ENCODE peak calls at places on chromosome 10, in six cellular contexts. K is ELF-1, O is breast epithelium, B is K562, Q is T-helper 9 cell, E is activated T-cell treated with anti-CD3 and anti-CD28 coated beads for 1 hour. T is an unnamed sample.

GRCh38 chr10:77648472-77648871 is 10.9 kb upstream of the KCNMA1 start:
- DNase-seq in B (no peak), K (no peak), Q (no peak), E (no peak), O (no peak), T (no peak)

GRCh38 chr10:104120903-104121484 is 977 bp upstream of the SFR1 start:
- DNase-seq in E (peak), Q (peak), O (peak), K (peak), B (peak), T (peak)

GRCh38 chr10:54402576-54402975 is 398.5 kb downstream of the PCDH15 start:
- DNase-seq in K (no peak), O (no peak), E (no peak), B (peak), Q (no peak), T (no peak)

GRCh38 chr10:97270523-97271154 is 21.8 kb downstream of the ARHGAP19 start:
- DNase-seq in O (peak), E (no peak), B (no peak), K (no peak), Q (no peak), T (no peak)

GRCh38 chr10:86306628-86307278 is 59.8 kb downstream of the GRID1 start:
- DNase-seq in K (no peak), E (no peak), B (peak), O (no peak), Q (no peak), T (no peak)

GRCh38 chr10:132961420-132961803 is 19.0 kb upstream of the CFAP46 start:
- DNase-seq in O (no peak), Q (no peak), K (no peak), E (no peak), B (no peak), T (no peak)

GRCh38 chr10:59508296-59508695 is 145.9 kb upstream of the FAM13C start:
- DNase-seq in B (no peak), Q (no peak), E (no peak), K (no peak), O (no peak), T (no peak)

GRCh38 chr10:95242581-95243317 is 48.1 kb downstream of the PDLIM1 start:
- DNase-seq in O (no peak), E (no peak), Q (no peak), K (peak), B (peak), T (no peak)

GRCh38 chr10:598415-599170 is 90.9 kb downstream of the DIP2C start:
- DNase-seq in B (no peak), Q (no peak), K (peak), O (no peak), E (no peak), T (no peak)

GRCh38 chr10:98268694-98269386 is 846 bp upstream of the LOXL4 start:
- DNase-seq in Q (no peak), K (no peak), B (no peak), E (no peak), O (no peak), T (no peak)

GRCh38 chr10:12728569-12728968 is 272.9 kb downstream of the CCDC3 start:
- DNase-seq in Q (no peak), B (no peak), O (no peak), E (no peak), K (no peak), T (no peak)

T was measured in memory B cell.